ENCODE peak calls at places on chromosomes 7 and 10, in eight cellular contexts. One of them, this sample, is unnamed.

GRCh38 chr7:50112250-50112649 is 19.2 kb upstream of the ZPBP start:
- DNase-seq in T follicular helper cell: no peak
- DNase-seq in OCI-M1: no peak
- DNase-seq in ascending aorta: no peak
- DNase-seq in AG04450: no peak
- DNase-seq in fibroblast of gingiva: no peak
- DNase-seq in uterus: no peak
- DNase-seq in activated T-cell treated with anti-CD3 and anti-CD28 coated beads, Interleukin-2, amount 50 U/mL, for 4 hours: no peak
- DNase-seq in this sample: no peak

GRCh38 chr10:90197766-90198165 is 496.4 kb downstream of the KIF20B start:
- DNase-seq in T follicular helper cell: no peak
- DNase-seq in OCI-M1: no peak
- DNase-seq in ascending aorta: no peak
- DNase-seq in AG04450: no peak
- DNase-seq in fibroblast of gingiva: no peak
- DNase-seq in uterus: no peak
- DNase-seq in activated T-cell treated with anti-CD3 and anti-CD28 coated beads, Interleukin-2, amount 50 U/mL, for 4 hours: no peak
- DNase-seq in this sample: no peak

GRCh38 chr10:48606530-48607355 is 1.9 kb upstream of the ARHGAP22 start:
- DNase-seq in T follicular helper cell: no peak
- DNase-seq in OCI-M1: peak
- DNase-seq in ascending aorta: peak
- DNase-seq in AG04450: peak
- DNase-seq in fibroblast of gingiva: peak
- DNase-seq in uterus: no peak
- DNase-seq in activated T-cell treated with anti-CD3 and anti-CD28 coated beads, Interleukin-2, amount 50 U/mL, for 4 hours: no peak
- DNase-seq in this sample: peak

GRCh38 chr7:6489612-6490011 is 41.9 kb upstream of the DAGLB start:
- DNase-seq in T follicular helper cell: no peak
- DNase-seq in OCI-M1: peak
- DNase-seq in ascending aorta: no peak
- DNase-seq in AG04450: no peak
- DNase-seq in fibroblast of gingiva: no peak
- DNase-seq in uterus: no peak
- DNase-seq in activated T-cell treated with anti-CD3 and anti-CD28 coated beads, Interleukin-2, amount 50 U/mL, for 4 hours: no peak
- DNase-seq in this sample: no peak

GRCh38 chr7:127667017-127667670 is 15.2 kb downstream of the SND1 start:
- DNase-seq in T follicular helper cell: no peak
- DNase-seq in OCI-M1: no peak
- DNase-seq in ascending aorta: no peak
- DNase-seq in AG04450: no peak
- DNase-seq in fibroblast of gingiva: peak
- DNase-seq in uterus: no peak
- DNase-seq in activated T-cell treated with anti-CD3 and anti-CD28 coated beads, Interleukin-2, amount 50 U/mL, for 4 hours: no peak
- DNase-seq in this sample: no peak

GRCh38 chr7:132537451-132537850 is 38.8 kb downstream of the PLXNA4 start:
- DNase-seq in T follicular helper cell: no peak
- DNase-seq in OCI-M1: no peak
- DNase-seq in ascending aorta: no peak
- DNase-seq in AG04450: no peak
- DNase-seq in fibroblast of gingiva: no peak
- DNase-seq in uterus: no peak
- DNase-seq in activated T-cell treated with anti-CD3 and anti-CD28 coated beads, Interleukin-2, amount 50 U/mL, for 4 hours: no peak
- DNase-seq in this sample: no peak

GRCh38 chr10:78362406-78363022 is 328.9 kb downstream of the RPS24 start:
- DNase-seq in T follicular helper cell: no peak
- DNase-seq in OCI-M1: no peak
- DNase-seq in ascending aorta: no peak
- DNase-seq in AG04450: no peak
- DNase-seq in fibroblast of gingiva: peak
- DNase-seq in uterus: no peak
- DNase-seq in activated T-cell treated with anti-CD3 and anti-CD28 coated beads, Interleukin-2, amount 50 U/mL, for 4 hours: no peak
- DNase-seq in this sample: no peak

GRCh38 chr10:113027230-113027573 is 77.2 kb downstream of the TCF7L2 start:
- DNase-seq in T follicular helper cell: no peak
- DNase-seq in OCI-M1: no peak
- DNase-seq in ascending aorta: no peak
- DNase-seq in AG04450: no peak
- DNase-seq in fibroblast of gingiva: no peak
- DNase-seq in uterus: no peak
- DNase-seq in activated T-cell treated with anti-CD3 and anti-CD28 coated beads, Interleukin-2, amount 50 U/mL, for 4 hours: no peak
- DNase-seq in this sample: no peak

GRCh38 chr10:103576862-103577261 is 83.4 kb downstream of the NEURL1 start:
- DNase-seq in T follicular helper cell: no peak
- DNase-seq in OCI-M1: no peak
- DNase-seq in ascending aorta: no peak
- DNase-seq in AG04450: no peak
- DNase-seq in fibroblast of gingiva: no peak
- DNase-seq in uterus: no peak
- DNase-seq in activated T-cell treated with anti-CD3 and anti-CD28 coated beads, Interleukin-2, amount 50 U/mL, for 4 hours: no peak
- DNase-seq in this sample: no peak

GRCh38 chr7:99366646-99367045 is 7.9 kb upstream of the ARPC1B start:
- DNase-seq in T follicular helper cell: no peak
- DNase-seq in OCI-M1: no peak
- DNase-seq in ascending aorta: no peak
- DNase-seq in AG04450: no peak
- DNase-seq in fibroblast of gingiva: no peak
- DNase-seq in uterus: no peak
- DNase-seq in activated T-cell treated with anti-CD3 and anti-CD28 coated beads, Interleukin-2, amount 50 U/mL, for 4 hours: no peak
- DNase-seq in this sample: peak

GRCh38 chr7:130140551-130141160 is 64.5 kb downstream of the TMEM209 start:
- DNase-seq in T follicular helper cell: no peak
- DNase-seq in OCI-M1: no peak
- DNase-seq in ascending aorta: no peak
- DNase-seq in AG04450: no peak
- DNase-seq in fibroblast of gingiva: no peak
- DNase-seq in uterus: no peak
- DNase-seq in activated T-cell treated with anti-CD3 and anti-CD28 coated beads, Interleukin-2, amount 50 U/mL, for 4 hours: no peak
- DNase-seq in this sample: no peak

GRCh38 chr7:34191766-34192550 is 286.6 kb downstream of the BMPER start:
- DNase-seq in T follicular helper cell: no peak
- DNase-seq in OCI-M1: no peak
- DNase-seq in ascending aorta: no peak
- DNase-seq in AG04450: no peak
- DNase-seq in fibroblast of gingiva: no peak
- DNase-seq in uterus: no peak
- DNase-seq in activated T-cell treated with anti-CD3 and anti-CD28 coated beads, Interleukin-2, amount 50 U/mL, for 4 hours: no peak
- DNase-seq in this sample: no peak

GRCh38 chr7:70132802-70133201 is 534.5 kb downstream of the AUTS2 start:
- DNase-seq in T follicular helper cell: no peak
- DNase-seq in OCI-M1: no peak
- DNase-seq in ascending aorta: no peak
- DNase-seq in AG04450: no peak
- DNase-seq in fibroblast of gingiva: no peak
- DNase-seq in uterus: no peak
- DNase-seq in activated T-cell treated with anti-CD3 and anti-CD28 coated beads, Interleukin-2, amount 50 U/mL, for 4 hours: no peak
- DNase-seq in this sample: no peak

GRCh38 chr7:134690016-134690415 is 43.4 kb downstream of the BPGM start:
- DNase-seq in T follicular helper cell: no peak
- DNase-seq in OCI-M1: peak
- DNase-seq in ascending aorta: no peak
- DNase-seq in AG04450: peak
- DNase-seq in fibroblast of gingiva: peak
- DNase-seq in uterus: no peak
- DNase-seq in activated T-cell treated with anti-CD3 and anti-CD28 coated beads, Interleukin-2, amount 50 U/mL, for 4 hours: no peak
- DNase-seq in this sample: no peak

GRCh38 chr10:89352039-89352597 is 24.3 kb downstream of the IFIT3 start:
- DNase-seq in T follicular helper cell: no peak
- DNase-seq in OCI-M1: peak
- DNase-seq in ascending aorta: peak
- DNase-seq in AG04450: peak
- DNase-seq in fibroblast of gingiva: peak
- DNase-seq in uterus: peak
- DNase-seq in activated T-cell treated with anti-CD3 and anti-CD28 coated beads, Interleukin-2, amount 50 U/mL, for 4 hours: no peak
- DNase-seq in this sample: no peak

GRCh38 chr7:107768263-107768662 is 24.3 kb downstream of the CBLL1 start:
- DNase-seq in T follicular helper cell: no peak
- DNase-seq in OCI-M1: no peak
- DNase-seq in ascending aorta: no peak
- DNase-seq in AG04450: no peak
- DNase-seq in fibroblast of gingiva: no peak
- DNase-seq in uterus: no peak
- DNase-seq in activated T-cell treated with anti-CD3 and anti-CD28 coated beads, Interleukin-2, amount 50 U/mL, for 4 hours: no peak
- DNase-seq in this sample: no peak

GRCh38 chr7:159028456-159029401 is 115.9 kb downstream of the VIPR2 start:
- DNase-seq in T follicular helper cell: no peak
- DNase-seq in OCI-M1: no peak
- DNase-seq in ascending aorta: peak
- DNase-seq in AG04450: no peak
- DNase-seq in fibroblast of gingiva: no peak
- DNase-seq in uterus: no peak
- DNase-seq in activated T-cell treated with anti-CD3 and anti-CD28 coated beads, Interleukin-2, amount 50 U/mL, for 4 hours: no peak
- DNase-seq in this sample: no peak

GRCh38 chr7:74656421-74656910 is 1.1 kb upstream of the GTF2I start:
- DNase-seq in T follicular helper cell: peak
- DNase-seq in OCI-M1: peak
- DNase-seq in ascending aorta: peak
- DNase-seq in AG04450: no peak
- DNase-seq in fibroblast of gingiva: peak
- DNase-seq in uterus: peak
- DNase-seq in activated T-cell treated with anti-CD3 and anti-CD28 coated beads, Interleukin-2, amount 50 U/mL, for 4 hours: peak
- DNase-seq in this sample: peak

GRCh38 chr10:116418394-116418793 is 9.3 kb upstream of the PNLIPRP3 start:
- DNase-seq in T follicular helper cell: no peak
- DNase-seq in OCI-M1: no peak
- DNase-seq in ascending aorta: no peak
- DNase-seq in AG04450: no peak
- DNase-seq in fibroblast of gingiva: no peak
- DNase-seq in uterus: no peak
- DNase-seq in activated T-cell treated with anti-CD3 and anti-CD28 coated beads, Interleukin-2, amount 50 U/mL, for 4 hours: no peak
- DNase-seq in this sample: no peak

GRCh38 chr10:127990846-127991542 is 84.1 kb downstream of the PTPRE start:
- DNase-seq in T follicular helper cell: no peak
- DNase-seq in OCI-M1: no peak
- DNase-seq in ascending aorta: peak
- DNase-seq in AG04450: no peak
- DNase-seq in fibroblast of gingiva: peak
- DNase-seq in uterus: no peak
- DNase-seq in activated T-cell treated with anti-CD3 and anti-CD28 coated beads, Interleukin-2, amount 50 U/mL, for 4 hours: peak
- DNase-seq in this sample: peak

GRCh38 chr7:74485611-74486010 is 31.9 kb downstream of the GTF2IRD1 start:
- DNase-seq in T follicular helper cell: no peak
- DNase-seq in OCI-M1: no peak
- DNase-seq in ascending aorta: no peak
- DNase-seq in AG04450: no peak
- DNase-seq in fibroblast of gingiva: no peak
- DNase-seq in uterus: no peak
- DNase-seq in activated T-cell treated with anti-CD3 and anti-CD28 coated beads, Interleukin-2, amount 50 U/mL, for 4 hours: no peak
- DNase-seq in this sample: no peak

GRCh38 chr7:104894998-104895850 is 118.8 kb upstream of the KMT2E start:
- DNase-seq in T follicular helper cell: no peak
- DNase-seq in OCI-M1: no peak
- DNase-seq in ascending aorta: no peak
- DNase-seq in AG04450: no peak
- DNase-seq in fibroblast of gingiva: no peak
- DNase-seq in uterus: no peak
- DNase-seq in activated T-cell treated with anti-CD3 and anti-CD28 coated beads, Interleukin-2, amount 50 U/mL, for 4 hours: no peak
- DNase-seq in this sample: no peak

GRCh38 chr10:2460846-2461245 is 606.5 kb upstream of the PFKP start:
- DNase-seq in T follicular helper cell: no peak
- DNase-seq in OCI-M1: no peak
- DNase-seq in ascending aorta: no peak
- DNase-seq in AG04450: no peak
- DNase-seq in fibroblast of gingiva: no peak
- DNase-seq in uterus: no peak
- DNase-seq in activated T-cell treated with anti-CD3 and anti-CD28 coated beads, Interleukin-2, amount 50 U/mL, for 4 hours: no peak
- DNase-seq in this sample: no peak

GRCh38 chr10:18312385-18313145 is 172.3 kb downstream of the CACNB2 start:
- DNase-seq in T follicular helper cell: no peak
- DNase-seq in OCI-M1: peak
- DNase-seq in ascending aorta: no peak
- DNase-seq in AG04450: no peak
- DNase-seq in fibroblast of gingiva: peak
- DNase-seq in uterus: no peak
- DNase-seq in activated T-cell treated with anti-CD3 and anti-CD28 coated beads, Interleukin-2, amount 50 U/mL, for 4 hours: no peak
- DNase-seq in this sample: no peak

GRCh38 chr7:121595949-121596692 is 200.0 kb upstream of the FAM3C start:
- DNase-seq in T follicular helper cell: no peak
- DNase-seq in OCI-M1: no peak
- DNase-seq in ascending aorta: no peak
- DNase-seq in AG04450: no peak
- DNase-seq in fibroblast of gingiva: peak
- DNase-seq in uterus: no peak
- DNase-seq in activated T-cell treated with anti-CD3 and anti-CD28 coated beads, Interleukin-2, amount 50 U/mL, for 4 hours: no peak
- DNase-seq in this sample: no peak

GRCh38 chr10:17009228-17009700 is 120.3 kb downstream of the CUBN start:
- DNase-seq in T follicular helper cell: no peak
- DNase-seq in OCI-M1: no peak
- DNase-seq in ascending aorta: no peak
- DNase-seq in AG04450: no peak
- DNase-seq in fibroblast of gingiva: peak
- DNase-seq in uterus: no peak
- DNase-seq in activated T-cell treated with anti-CD3 and anti-CD28 coated beads, Interleukin-2, amount 50 U/mL, for 4 hours: no peak
- DNase-seq in this sample: no peak

GRCh38 chr10:80163741-80164341 is 31.3 kb downstream of the PLAC9 start:
- DNase-seq in T follicular helper cell: no peak
- DNase-seq in OCI-M1: no peak
- DNase-seq in ascending aorta: peak
- DNase-seq in AG04450: peak
- DNase-seq in fibroblast of gingiva: peak
- DNase-seq in uterus: no peak
- DNase-seq in activated T-cell treated with anti-CD3 and anti-CD28 coated beads, Interleukin-2, amount 50 U/mL, for 4 hours: no peak
- DNase-seq in this sample: no peak

GRCh38 chr7:90965211-90965610 is 299.0 kb upstream of the FZD1 start:
- DNase-seq in T follicular helper cell: no peak
- DNase-seq in OCI-M1: no peak
- DNase-seq in ascending aorta: no peak
- DNase-seq in AG04450: no peak
- DNase-seq in fibroblast of gingiva: no peak
- DNase-seq in uterus: no peak
- DNase-seq in activated T-cell treated with anti-CD3 and anti-CD28 coated beads, Interleukin-2, amount 50 U/mL, for 4 hours: no peak
- DNase-seq in this sample: no peak

GRCh38 chr7:33350577-33350976 is 221.2 kb downstream of the BBS9 start:
- DNase-seq in T follicular helper cell: no peak
- DNase-seq in OCI-M1: no peak
- DNase-seq in ascending aorta: no peak
- DNase-seq in AG04450: no peak
- DNase-seq in fibroblast of gingiva: no peak
- DNase-seq in uterus: no peak
- DNase-seq in activated T-cell treated with anti-CD3 and anti-CD28 coated beads, Interleukin-2, amount 50 U/mL, for 4 hours: no peak
- DNase-seq in this sample: no peak

GRCh38 chr7:22230238-22230637 is 126.7 kb downstream of the RAPGEF5 start:
- DNase-seq in T follicular helper cell: no peak
- DNase-seq in OCI-M1: no peak
- DNase-seq in ascending aorta: no peak
- DNase-seq in AG04450: no peak
- DNase-seq in fibroblast of gingiva: no peak
- DNase-seq in uterus: no peak
- DNase-seq in activated T-cell treated with anti-CD3 and anti-CD28 coated beads, Interleukin-2, amount 50 U/mL, for 4 hours: no peak
- DNase-seq in this sample: no peak

GRCh38 chr10:118800920-118801319 is 46.1 kb upstream of the CACUL1 start:
- DNase-seq in T follicular helper cell: no peak
- DNase-seq in OCI-M1: peak
- DNase-seq in ascending aorta: no peak
- DNase-seq in AG04450: no peak
- DNase-seq in fibroblast of gingiva: peak
- DNase-seq in uterus: peak
- DNase-seq in activated T-cell treated with anti-CD3 and anti-CD28 coated beads, Interleukin-2, amount 50 U/mL, for 4 hours: no peak
- DNase-seq in this sample: no peak

GRCh38 chr7:66558660-66559465 is 69.8 kb upstream of the KCTD7 start:
- DNase-seq in T follicular helper cell: no peak
- DNase-seq in OCI-M1: no peak
- DNase-seq in ascending aorta: no peak
- DNase-seq in AG04450: no peak
- DNase-seq in fibroblast of gingiva: no peak
- DNase-seq in uterus: no peak
- DNase-seq in activated T-cell treated with anti-CD3 and anti-CD28 coated beads, Interleukin-2, amount 50 U/mL, for 4 hours: no peak
- DNase-seq in this sample: no peak

GRCh38 chr10:8054243-8054497 is 318 bp upstream of the GATA3 start:
- DNase-seq in T follicular helper cell: no peak
- DNase-seq in OCI-M1: no peak
- DNase-seq in ascending aorta: no peak
- DNase-seq in AG04450: no peak
- DNase-seq in fibroblast of gingiva: no peak
- DNase-seq in uterus: no peak
- DNase-seq in activated T-cell treated with anti-CD3 and anti-CD28 coated beads, Interleukin-2, amount 50 U/mL, for 4 hours: no peak
- DNase-seq in this sample: no peak

GRCh38 chr7:35555934-35556333 is 139.0 kb downstream of the HERPUD2 start:
- DNase-seq in T follicular helper cell: no peak
- DNase-seq in OCI-M1: no peak
- DNase-seq in ascending aorta: no peak
- DNase-seq in AG04450: no peak
- DNase-seq in fibroblast of gingiva: no peak
- DNase-seq in uterus: no peak
- DNase-seq in activated T-cell treated with anti-CD3 and anti-CD28 coated beads, Interleukin-2, amount 50 U/mL, for 4 hours: no peak
- DNase-seq in this sample: no peak

This sample was measured in activated effector memory CD4-positive, alpha-beta T cell treated with anti-CD3 and anti-CD28 coated beads, Interleukin-2, amount 50 U/mL, for 16 hours.